ENCODE peak calls at places on chromosomes 12 and 14, in seven cellular contexts. One of them, this sample, is unnamed.
A peak's percentile ranks its signal among the peaks of the same experiment; 100 is the strongest.

GRCh38 chr12:27161458-27162228 is 79.3 kb upstream of the C12orf71 start:
- DNase-seq in stimulated activated CD4-positive, alpha-beta T cell treated with anti-CD3 and anti-CD28 coated beads, Interleukin-4, amount 100 ng/mL, for 48 hours: no peak
- DNase-seq in HL-60: no peak
- DNase-seq in uterus: no peak
- DNase-seq in DMS53: peak; percentile 59
- DNase-seq in fibroblast of pulmonary artery: no peak
- DNase-seq in LNCaP clone FGC: no peak
- DNase-seq in this sample: no peak

GRCh38 chr12:42360747-42361403 is 34.9 kb downstream of the PPHLN1 start:
- DNase-seq in uterus: no peak
- DNase-seq in stimulated activated CD4-positive, alpha-beta T cell treated with anti-CD3 and anti-CD28 coated beads, Interleukin-4, amount 100 ng/mL, for 48 hours: no peak
- DNase-seq in HL-60: no peak
- DNase-seq in DMS53: no peak
- DNase-seq in fibroblast of pulmonary artery: peak; percentile 12
- DNase-seq in LNCaP clone FGC: no peak
- DNase-seq in this sample: no peak

GRCh38 chr12:49546481-49546880 is 7.7 kb downstream of the KCNH3 start:
- DNase-seq in uterus: no peak
- DNase-seq in fibroblast of pulmonary artery: no peak
- DNase-seq in DMS53: no peak
- DNase-seq in HL-60: no peak
- DNase-seq in stimulated activated CD4-positive, alpha-beta T cell treated with anti-CD3 and anti-CD28 coated beads, Interleukin-4, amount 100 ng/mL, for 48 hours: no peak
- DNase-seq in LNCaP clone FGC: no peak
- DNase-seq in this sample: no peak

GRCh38 chr12:49776413-49776812 is 35.1 kb downstream of the TMBIM6 start:
- DNase-seq in uterus: peak; percentile 59
- DNase-seq in DMS53: peak; percentile 83
- DNase-seq in HL-60: peak; percentile 81
- DNase-seq in fibroblast of pulmonary artery: peak; percentile 88
- DNase-seq in stimulated activated CD4-positive, alpha-beta T cell treated with anti-CD3 and anti-CD28 coated beads, Interleukin-4, amount 100 ng/mL, for 48 hours: peak; percentile 50
- DNase-seq in LNCaP clone FGC: peak; percentile 26
- DNase-seq in this sample: peak; percentile 51

GRCh38 chr12:98224584-98225221 is 290.7 kb upstream of the TMPO start:
- DNase-seq in HL-60: no peak
- DNase-seq in LNCaP clone FGC: no peak
- DNase-seq in uterus: no peak
- DNase-seq in stimulated activated CD4-positive, alpha-beta T cell treated with anti-CD3 and anti-CD28 coated beads, Interleukin-4, amount 100 ng/mL, for 48 hours: no peak
- DNase-seq in DMS53: no peak
- DNase-seq in fibroblast of pulmonary artery: no peak
- DNase-seq in this sample: no peak

GRCh38 chr12:52266514-52266913 is 7.9 kb upstream of the KRT86 start:
- DNase-seq in DMS53: peak; percentile 82
- DNase-seq in HL-60: no peak
- DNase-seq in fibroblast of pulmonary artery: no peak
- DNase-seq in stimulated activated CD4-positive, alpha-beta T cell treated with anti-CD3 and anti-CD28 coated beads, Interleukin-4, amount 100 ng/mL, for 48 hours: no peak
- DNase-seq in uterus: no peak
- DNase-seq in LNCaP clone FGC: no peak
- DNase-seq in this sample: no peak

GRCh38 chr12:19652391-19652790 is 213.1 kb downstream of the AEBP2 start:
- DNase-seq in uterus: no peak
- DNase-seq in DMS53: no peak
- DNase-seq in HL-60: no peak
- DNase-seq in LNCaP clone FGC: no peak
- DNase-seq in fibroblast of pulmonary artery: no peak
- DNase-seq in stimulated activated CD4-positive, alpha-beta T cell treated with anti-CD3 and anti-CD28 coated beads, Interleukin-4, amount 100 ng/mL, for 48 hours: no peak
- DNase-seq in this sample: no peak

GRCh38 chr12:66156654-66157053 is 13.1 kb downstream of the TMBIM4 start:
- DNase-seq in uterus: no peak
- DNase-seq in stimulated activated CD4-positive, alpha-beta T cell treated with anti-CD3 and anti-CD28 coated beads, Interleukin-4, amount 100 ng/mL, for 48 hours: no peak
- DNase-seq in LNCaP clone FGC: no peak
- DNase-seq in DMS53: no peak
- DNase-seq in fibroblast of pulmonary artery: peak; percentile 45
- DNase-seq in HL-60: no peak
- DNase-seq in this sample: no peak

GRCh38 chr14:100540141-100540925 is 46.9 kb downstream of the BEGAIN start:
- DNase-seq in DMS53: peak; percentile 46
- DNase-seq in uterus: peak; percentile 17
- DNase-seq in fibroblast of pulmonary artery: no peak
- DNase-seq in stimulated activated CD4-positive, alpha-beta T cell treated with anti-CD3 and anti-CD28 coated beads, Interleukin-4, amount 100 ng/mL, for 48 hours: no peak
- DNase-seq in HL-60: no peak
- DNase-seq in LNCaP clone FGC: no peak
- DNase-seq in this sample: no peak

GRCh38 chr14:95207475-95208253 is 50.3 kb upstream of the DICER1 start:
- DNase-seq in LNCaP clone FGC: no peak
- DNase-seq in fibroblast of pulmonary artery: no peak
- DNase-seq in uterus: no peak
- DNase-seq in stimulated activated CD4-positive, alpha-beta T cell treated with anti-CD3 and anti-CD28 coated beads, Interleukin-4, amount 100 ng/mL, for 48 hours: no peak
- DNase-seq in DMS53: no peak
- DNase-seq in HL-60: no peak
- DNase-seq in this sample: no peak

GRCh38 chr12:3271146-3271545 is 194.0 kb downstream of the TSPAN9 start:
- DNase-seq in LNCaP clone FGC: no peak
- DNase-seq in HL-60: no peak
- DNase-seq in uterus: no peak
- DNase-seq in DMS53: no peak
- DNase-seq in stimulated activated CD4-positive, alpha-beta T cell treated with anti-CD3 and anti-CD28 coated beads, Interleukin-4, amount 100 ng/mL, for 48 hours: no peak
- DNase-seq in fibroblast of pulmonary artery: no peak
- DNase-seq in this sample: no peak

GRCh38 chr14:90274808-90275454 is 18.6 kb downstream of the PSMC1 start:
- DNase-seq in HL-60: no peak
- DNase-seq in uterus: no peak
- DNase-seq in stimulated activated CD4-positive, alpha-beta T cell treated with anti-CD3 and anti-CD28 coated beads, Interleukin-4, amount 100 ng/mL, for 48 hours: peak; percentile 28
- DNase-seq in DMS53: peak; percentile 15
- DNase-seq in fibroblast of pulmonary artery: peak; percentile 82
- DNase-seq in LNCaP clone FGC: no peak
- DNase-seq in this sample: no peak

GRCh38 chr14:100871234-100872186 is 32.0 kb downstream of the RTL1 start:
- DNase-seq in uterus: no peak
- DNase-seq in stimulated activated CD4-positive, alpha-beta T cell treated with anti-CD3 and anti-CD28 coated beads, Interleukin-4, amount 100 ng/mL, for 48 hours: no peak
- DNase-seq in DMS53: no peak
- DNase-seq in HL-60: no peak
- DNase-seq in fibroblast of pulmonary artery: peak; percentile 23
- DNase-seq in LNCaP clone FGC: no peak
- DNase-seq in this sample: no peak

GRCh38 chr14:76710093-76711010 is 50.9 kb upstream of the VASH1 start:
- DNase-seq in fibroblast of pulmonary artery: peak; percentile 73
- DNase-seq in DMS53: peak; percentile 66
- DNase-seq in HL-60: peak; percentile 5
- DNase-seq in uterus: no peak
- DNase-seq in LNCaP clone FGC: peak; percentile 10
- DNase-seq in stimulated activated CD4-positive, alpha-beta T cell treated with anti-CD3 and anti-CD28 coated beads, Interleukin-4, amount 100 ng/mL, for 48 hours: peak; percentile 9
- DNase-seq in this sample: no peak

GRCh38 chr14:53963491-53964227 is 7.0 kb upstream of the BMP4 start:
- DNase-seq in LNCaP clone FGC: peak; percentile 44
- DNase-seq in stimulated activated CD4-positive, alpha-beta T cell treated with anti-CD3 and anti-CD28 coated beads, Interleukin-4, amount 100 ng/mL, for 48 hours: no peak
- DNase-seq in uterus: peak; percentile 52
- DNase-seq in DMS53: peak; percentile 91
- DNase-seq in fibroblast of pulmonary artery: peak; percentile 32
- DNase-seq in HL-60: no peak
- DNase-seq in this sample: peak; percentile 65

GRCh38 chr12:56155256-56155845 is 2.8 kb upstream of the MYL6 start:
- DNase-seq in HL-60: no peak
- DNase-seq in fibroblast of pulmonary artery: no peak
- DNase-seq in stimulated activated CD4-positive, alpha-beta T cell treated with anti-CD3 and anti-CD28 coated beads, Interleukin-4, amount 100 ng/mL, for 48 hours: no peak
- DNase-seq in LNCaP clone FGC: no peak
- DNase-seq in DMS53: no peak
- DNase-seq in uterus: no peak
- DNase-seq in this sample: no peak

GRCh38 chr14:23351681-23352505 is 794 bp downstream of the SLC22A17 start:
- DNase-seq in uterus: no peak
- DNase-seq in LNCaP clone FGC: no peak
- DNase-seq in HL-60: no peak
- DNase-seq in fibroblast of pulmonary artery: no peak
- DNase-seq in DMS53: peak; percentile 38
- DNase-seq in stimulated activated CD4-positive, alpha-beta T cell treated with anti-CD3 and anti-CD28 coated beads, Interleukin-4, amount 100 ng/mL, for 48 hours: no peak
- DNase-seq in this sample: no peak